ENCODE peak calls at places on chromosomes 4 and X, in seven cellular contexts. U is thyroid gland, D is omental fat pad, M is PC-3, A is fibroblast of lung, C is heart left ventricle, I is SK-N-SH. F is an unnamed sample.

GRCh38 chrX:127085939-127086338 is 266.4 kb downstream of the PRR32 start:
- DNase-seq in U (no peak), D (no peak), M (no peak), A (no peak), C (no peak), I (no peak), F (no peak)

GRCh38 chr4:158090323-158090722 is 82.5 kb downstream of the GASK1B start:
- DNase-seq in U (peak; percentile 55), D (no peak), M (peak; percentile 49), A (peak; percentile 54), C (no peak), I (no peak), F (no peak)

GRCh38 chr4:26269038-26269437 is 51.8 kb upstream of the RBPJ start:
- DNase-seq in U (no peak), D (no peak), M (no peak), A (no peak), C (no peak), I (no peak), F (no peak)

GRCh38 chr4:5027366-5027765 is 8.1 kb upstream of the CYTL1 start:
- DNase-seq in U (no peak), D (no peak), M (no peak), A (peak; percentile 61), C (no peak), I (no peak), F (no peak)

GRCh38 chrX:136759968-136760367 is 20.8 kb downstream of the ARHGEF6 start:
- DNase-seq in U (no peak), D (no peak), M (no peak), A (no peak), C (no peak), I (peak; percentile 16), F (no peak)

GRCh38 chr4:123390846-123391456 is 5.6 kb upstream of the SPRY1 start:
- DNase-seq in U (no peak), D (no peak), M (peak; percentile 47), A (no peak), C (no peak), I (peak; percentile 36), F (no peak)

GRCh38 chr4:74244049-74244448 is 64.2 kb upstream of the EPGN start:
- DNase-seq in U (no peak), D (no peak), M (no peak), A (no peak), C (no peak), I (no peak), F (no peak)

GRCh38 chrX:37860731-37861130 is 13.4 kb upstream of the DYNLT3 start:
- DNase-seq in U (no peak), D (no peak), M (no peak), A (peak; percentile 49), C (no peak), I (no peak), F (no peak)

GRCh38 chrX:2928127-2928582 is 984 bp downstream of the ARSD start:
- DNase-seq in U (peak; percentile 38), D (no peak), M (no peak), A (peak; percentile 83), C (peak; percentile 66), I (peak; percentile 80), F (peak; percentile 34)

GRCh38 chr4:88999392-88999791 is 57.6 kb downstream of the FAM13A start:
- DNase-seq in U (no peak), D (no peak), M (no peak), A (no peak), C (no peak), I (no peak), F (no peak)

GRCh38 chr4:155784637-155785036 is 25.8 kb downstream of the GUCY1B1 start:
- DNase-seq in U (no peak), D (no peak), M (no peak), A (no peak), C (no peak), I (no peak), F (no peak)

GRCh38 chrX:36436286-36436860 is 516.8 kb downstream of the CFAP47 start:
- DNase-seq in U (no peak), D (no peak), M (no peak), A (no peak), C (no peak), I (no peak), F (no peak)

GRCh38 chr4:142752331-142752830 is 93.7 kb downstream of the INPP4B start:
- DNase-seq in U (no peak), D (no peak), M (no peak), A (no peak), C (no peak), I (no peak), F (no peak)

GRCh38 chr4:101599620-101600019 is 190.9 kb upstream of the BANK1 start:
- DNase-seq in U (no peak), D (no peak), M (peak; percentile 52), A (peak; percentile 52), C (no peak), I (no peak), F (no peak)

GRCh38 chr4:101600287-101600686 is 190.2 kb upstream of the BANK1 start:
- DNase-seq in U (no peak), D (no peak), M (no peak), A (no peak), C (no peak), I (no peak), F (no peak)

GRCh38 chr4:101594588-101594987 is 195.9 kb upstream of the BANK1 start:
- DNase-seq in U (no peak), D (no peak), M (no peak), A (no peak), C (no peak), I (no peak), F (no peak)

GRCh38 chr4:101596786-101597185 is 193.7 kb upstream of the BANK1 start:
- DNase-seq in U (no peak), D (no peak), M (no peak), A (no peak), C (no peak), I (no peak), F (no peak)

DNA sequence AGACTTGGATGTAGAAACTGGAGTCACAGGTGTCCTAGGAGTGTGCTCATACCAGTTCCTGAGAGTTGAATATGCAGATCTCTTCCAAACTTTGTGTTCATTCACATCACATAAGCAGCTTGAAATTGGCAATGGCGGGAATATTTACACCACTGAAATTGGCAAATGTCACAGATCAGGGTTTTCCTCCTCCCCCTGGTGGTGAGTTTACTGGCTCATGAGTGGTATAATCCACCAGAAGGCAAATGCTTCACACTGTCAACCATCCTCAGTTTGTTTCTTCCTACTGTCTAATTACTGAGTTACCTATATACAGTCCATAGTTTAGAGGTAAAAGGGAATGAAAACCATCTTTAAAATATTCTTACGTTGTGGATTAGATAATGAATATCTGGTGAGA is 193.3 kb upstream of the BANK1 start:
- DNase-seq in U (no peak), D (no peak), M (no peak), A (no peak), C (no peak), I (no peak), F (no peak)
- TF ChIP-seq CTCF in U (no peak), D (no peak), M (peak; percentile 35), A (peak; percentile 13), C (no peak), I (peak; percentile 27), F (peak; percentile 34)

DNA sequence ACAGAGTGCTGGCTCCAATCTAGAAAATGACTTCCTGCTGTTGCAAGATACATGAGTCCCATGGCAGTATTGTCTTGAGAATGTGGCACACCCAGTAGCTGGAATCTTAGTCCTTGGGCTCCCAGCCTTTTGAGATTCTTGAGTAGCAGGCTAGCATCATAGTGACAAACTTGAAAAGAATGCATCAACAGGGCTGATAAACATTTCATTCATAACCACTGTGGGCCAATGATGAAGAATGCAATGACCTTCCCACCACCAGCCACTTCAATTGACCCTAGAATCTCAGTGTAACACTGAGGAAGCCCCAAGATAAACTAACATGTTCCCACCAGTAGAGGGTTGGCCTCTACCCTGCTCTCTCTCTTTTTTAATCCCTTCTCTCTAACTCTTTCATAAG is 329.3 kb downstream of the GBA3 start:
- DNase-seq in U (no peak), D (no peak), M (peak; percentile 89), A (peak; percentile 96), C (no peak), I (no peak), F (no peak)
- TF ChIP-seq CTCF in U (no peak), D (no peak), M (no peak), A (no peak), C (no peak), I (no peak), F (no peak)

GRCh38 chr4:12692815-12693214 is 791.3 kb downstream of the RAB28 start:
- DNase-seq in U (no peak), D (no peak), M (no peak), A (peak; percentile 6), C (no peak), I (no peak), F (no peak)
- TF ChIP-seq CTCF in U (no peak), D (no peak), M (no peak), A (no peak), C (no peak), I (no peak), F (no peak)

GRCh38 chrX:93259029-93259428 is 414.3 kb downstream of the NAP1L3 start:
- DNase-seq in U (no peak), D (no peak), M (no peak), A (no peak), C (no peak), I (no peak), F (no peak)
- TF ChIP-seq CTCF in U (no peak), D (no peak), M (peak; percentile 18), A (no peak), C (no peak), I (peak; percentile 25), F (peak; percentile 31)

GRCh38 chr4:110589297-110589696 is 33.6 kb downstream of the PITX2 start:
- DNase-seq in U (no peak), D (no peak), M (peak; percentile 25), A (no peak), C (no peak), I (no peak), F (no peak)
- TF ChIP-seq CTCF in U (no peak), D (no peak), M (peak; percentile 59), A (no peak), C (no peak), I (peak; percentile 48), F (peak; percentile 24)

GRCh38 chrX:6307156-6307555 is 78.5 kb upstream of the NLGN4X start:
- DNase-seq in U (no peak), D (no peak), M (no peak), A (no peak), C (no peak), I (no peak), F (no peak)
- TF ChIP-seq CTCF in U (no peak), D (no peak), M (no peak), A (no peak), C (no peak), I (no peak), F (no peak)

DNA sequence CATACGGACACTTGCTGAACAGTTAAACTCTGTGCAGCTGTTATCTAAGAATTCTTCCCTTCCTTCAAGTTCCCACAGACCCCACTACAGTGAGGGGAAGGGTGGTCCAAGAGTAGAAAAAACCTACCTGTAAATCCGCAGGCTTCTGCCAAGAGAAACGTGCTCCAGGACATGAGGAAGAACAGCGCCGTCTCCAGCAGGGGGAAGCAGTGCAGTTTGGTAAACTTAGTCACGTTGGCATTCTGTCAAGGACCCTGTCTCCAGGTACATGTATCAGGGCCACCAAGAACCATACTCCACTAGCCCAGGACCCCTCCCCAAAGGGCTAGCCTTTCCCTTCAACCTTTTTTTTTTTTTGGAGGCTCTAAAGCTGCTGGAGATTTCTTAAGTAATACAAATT is 79.9 kb downstream of the CHST7 start:
- DNase-seq in U (no peak), D (no peak), M (peak; percentile 48), A (no peak), C (no peak), I (peak; percentile 34), F (peak; percentile 34)
- TF ChIP-seq CTCF in U (no peak), D (no peak), M (peak; percentile 65), A (peak; percentile 51), C (no peak), I (peak; percentile 43), F (no peak)